ENCODE peak calls at places on chromosomes 4 and X, in eight cellular contexts. O, Z, S, D, B, H, L and Y are unnamed samples.
A peak's percentile ranks its signal among the peaks of the same experiment; 100 is the strongest.

GRCh38 chr4:2371765-2372487 is 46.5 kb downstream of the ZFYVE28 start:
- DNase-seq in O (no peak), Z (peak; percentile 64), S (no peak), D (no peak), B (no peak), H (no peak), L (no peak), Y (no peak)

GRCh38 chr4:38117614-38118013 is 157.4 kb downstream of the PTTG2 start:
- DNase-seq in O (no peak), Z (no peak), S (no peak), D (no peak), B (no peak), H (no peak), L (no peak), Y (no peak)

GRCh38 chr4:76376534-76376933 is 44.4 kb downstream of the CCDC158 start:
- DNase-seq in O (no peak), Z (no peak), S (no peak), D (no peak), B (no peak), H (no peak), L (no peak), Y (no peak)

GRCh38 chr4:688695-689497 is at the start of gene SLC49A3:
- DNase-seq in O (peak; percentile 57), Z (peak; percentile 87), S (peak; percentile 53), D (no peak), B (no peak), H (no peak), L (no peak), Y (peak; percentile 43)

GRCh38 chr4:100649478-100649877 is 131.7 kb upstream of the EMCN start:
- DNase-seq in O (no peak), Z (no peak), S (no peak), D (no peak), B (no peak), H (no peak), L (no peak), Y (no peak)

GRCh38 chr4:27836505-27836904 is 975.9 kb downstream of the STIM2 start:
- DNase-seq in O (no peak), Z (no peak), S (no peak), D (no peak), B (no peak), H (no peak), L (no peak), Y (no peak)

GRCh38 chr4:153326513-153326912 is 18.0 kb upstream of the MND1 start:
- DNase-seq in O (no peak), Z (no peak), S (peak; percentile 52), D (peak; percentile 15), B (no peak), H (no peak), L (no peak), Y (peak; percentile 16)

GRCh38 chr4:8736083-8736825 is 135.4 kb downstream of the HMX1 start:
- DNase-seq in O (peak; percentile 25), Z (no peak), S (no peak), D (no peak), B (no peak), H (no peak), L (no peak), Y (no peak)

GRCh38 chrX:105882581-105883275 is 60.4 kb downstream of the NRK start:
- DNase-seq in O (no peak), Z (no peak), S (no peak), D (no peak), B (no peak), H (no peak), L (no peak), Y (no peak)

GRCh38 chr4:86831262-86832090 is 17.7 kb downstream of the SLC10A6 start:
- DNase-seq in O (no peak), Z (no peak), S (no peak), D (peak; percentile 70), B (peak; percentile 51), H (no peak), L (peak; percentile 61), Y (peak; percentile 9)

GRCh38 chr4:54543088-54543795 is 114.5 kb upstream of the KIT start:
- DNase-seq in O (no peak), Z (no peak), S (no peak), D (no peak), B (no peak), H (no peak), L (no peak), Y (no peak)

GRCh38 chrX:47169726-47170515 is 23.7 kb upstream of the UBA1 start:
- DNase-seq in O (peak; percentile 43), Z (peak; percentile 60), S (peak; percentile 23), D (no peak), B (peak; percentile 11), H (no peak), L (no peak), Y (no peak)

GRCh38 chr4:105155426-105155825 is 8.8 kb downstream of the TET2 start:
- DNase-seq in O (no peak), Z (no peak), S (no peak), D (no peak), B (no peak), H (no peak), L (no peak), Y (no peak)

GRCh38 chrX:149495573-149496071 is 9.5 kb downstream of the IDS start:
- DNase-seq in O (peak; percentile 58), Z (no peak), S (no peak), D (peak; percentile 59), B (no peak), H (no peak), L (no peak), Y (no peak)

GRCh38 chr4:10715696-10716095 is 31.1 kb upstream of the CLNK start:
- DNase-seq in O (no peak), Z (no peak), S (no peak), D (no peak), B (no peak), H (no peak), L (no peak), Y (no peak)

GRCh38 chr4:966266-967112 is 6.9 kb downstream of the DGKQ start:
- DNase-seq in O (no peak), Z (peak; percentile 75), S (no peak), D (no peak), B (no peak), H (no peak), L (no peak), Y (no peak)

GRCh38 chrX:154548028-154548316 is 552 bp downstream of the IKBKG start:
- DNase-seq in O (no peak), Z (no peak), S (no peak), D (no peak), B (no peak), H (no peak), L (no peak), Y (no peak)

GRCh38 chr4:184335520-184335919 is 117.8 kb upstream of the ENPP6 start:
- DNase-seq in O (no peak), Z (no peak), S (no peak), D (no peak), B (no peak), H (no peak), L (no peak), Y (no peak)

GRCh38 chrX:70922776-70923473 is 8.0 kb downstream of the SLC7A3 start:
- DNase-seq in O (no peak), Z (no peak), S (no peak), D (no peak), B (no peak), H (no peak), L (no peak), Y (no peak)

GRCh38 chr4:53490161-53490915 is 100.9 kb downstream of the LNX1 start:
- DNase-seq in O (no peak), Z (no peak), S (no peak), D (no peak), B (no peak), H (no peak), L (no peak), Y (no peak)

GRCh38 chr4:174672276-174672675 is 150.0 kb upstream of the HPGD start:
- DNase-seq in O (no peak), Z (no peak), S (no peak), D (no peak), B (no peak), H (no peak), L (no peak), Y (no peak)

GRCh38 chrX:118655561-118656246 is 71.7 kb upstream of the IL13RA1 start:
- DNase-seq in O (no peak), Z (no peak), S (no peak), D (no peak), B (no peak), H (no peak), L (no peak), Y (no peak)

GRCh38 chrX:43741843-43742573 is 85.9 kb downstream of the MAOA start:
- DNase-seq in O (no peak), Z (no peak), S (no peak), D (no peak), B (peak; percentile 36), H (no peak), L (no peak), Y (no peak)

GRCh38 chr4:169955521-169955920 is 70.7 kb downstream of the MFAP3L start:
- DNase-seq in O (no peak), Z (no peak), S (no peak), D (no peak), B (no peak), H (no peak), L (no peak), Y (no peak)
- H3K27me3 ChIP-seq in O (no peaks in the 10 kb centered on the region), Z (no peaks in the 10 kb centered on the region), S (no peaks in the 10 kb centered on the region), D (no peaks in the 10 kb centered on the region), B (no peaks in the 10 kb centered on the region), H (no peaks in the 10 kb centered on the region), L (no peaks in the 10 kb centered on the region), Y (no peaks in the 10 kb centered on the region)

DNA sequence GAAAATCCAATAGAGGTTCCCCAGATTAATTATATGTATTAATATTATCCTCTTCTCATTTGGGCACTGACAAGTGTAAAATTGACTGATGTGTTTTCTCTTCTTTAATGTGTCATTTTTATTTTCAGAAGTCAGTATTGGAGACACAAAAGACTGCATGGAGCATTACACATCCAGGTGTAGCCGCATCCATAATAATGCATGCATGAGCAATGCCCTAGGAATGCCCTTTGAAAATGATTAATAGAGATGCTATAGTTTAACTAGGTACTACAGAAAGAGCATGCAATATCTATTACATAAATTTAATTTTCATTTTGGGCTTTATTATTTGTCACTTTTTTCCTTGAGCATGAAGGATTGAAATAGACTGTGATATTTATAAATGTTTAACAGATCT is 509.9 kb downstream of the SPOCK3 start:
- DNase-seq in O (no peak), Z (no peak), S (no peak), D (no peak), B (no peak), H (no peak), L (no peak), Y (no peak)
- TF ChIP-seq POLR2A in O (no peak), Z (no peak), S (no peak), D (no peak), B (no peak), H (no peak), L (no peak), Y (no peak)

GRCh38 chrX:137575596-137576255 is 9.8 kb downstream of the ZIC3 start:
- DNase-seq in O (no peak), Z (no peak), S (no peak), D (no peak), B (no peak), H (no peak), L (no peak), Y (no peak)
- H3K27me3 ChIP-seq in O (no peaks in the 10 kb centered on the region), Z (peaks cover 35% of the 10 kb centered on the region), S (peaks cover 71% of the 10 kb centered on the region), D (no peaks in the 10 kb centered on the region), B (peaks cover 4% of the 10 kb centered on the region), H (no peaks in the 10 kb centered on the region), L (peaks cover 4% of the 10 kb centered on the region), Y (peaks cover 54% of the 10 kb centered on the region)

GRCh38 chr4:25159837-25160713 is at the start of gene SEPSECS:
- DNase-seq in O (peak; percentile 99), Z (peak; percentile 98), S (peak; percentile 99), D (peak; percentile 96), B (peak; percentile 98), H (peak; percentile 73), L (peak; percentile 98), Y (peak; percentile 99)
- TF ChIP-seq POLR2A in O (peak; percentile 95), Z (no peak), S (no peak), D (peak; percentile 90), B (peak; percentile 70), H (peak; percentile 44), L (peak; percentile 27), Y (peak; percentile 94)